ENCODE peak calls at places on chromosomes 4 and X, in four cellular contexts. One of them, this sample, is unnamed.

GRCh38 chrX:153765138-153766079 is 1.4 kb downstream of the PLXNB3 start:
- DNase-seq in RWPE2: peak
- DNase-seq in stomach: no peak
- DNase-seq in T-helper 2 cell: no peak
- DNase-seq in this sample: no peak

GRCh38 chr4:170374770-170375169 is 285.0 kb upstream of the AADAT start:
- DNase-seq in RWPE2: no peak
- DNase-seq in stomach: no peak
- DNase-seq in T-helper 2 cell: no peak
- DNase-seq in this sample: no peak

GRCh38 chrX:47484885-47485284 is 1.9 kb upstream of the ZNF41 start:
- DNase-seq in RWPE2: no peak
- DNase-seq in stomach: no peak
- DNase-seq in T-helper 2 cell: no peak
- DNase-seq in this sample: no peak

GRCh38 chr4:139902328-139903217 is 237.0 kb downstream of the MGST2 start:
- DNase-seq in RWPE2: no peak
- DNase-seq in stomach: no peak
- DNase-seq in T-helper 2 cell: no peak
- DNase-seq in this sample: no peak

GRCh38 chr4:41426523-41426922 is 111.4 kb upstream of the LIMCH1 start:
- DNase-seq in RWPE2: no peak
- DNase-seq in stomach: no peak
- DNase-seq in T-helper 2 cell: no peak
- DNase-seq in this sample: no peak

GRCh38 chr4:26028793-26029511 is 114.9 kb downstream of the SMIM20 start:
- DNase-seq in RWPE2: no peak
- DNase-seq in stomach: peak
- DNase-seq in T-helper 2 cell: peak
- DNase-seq in this sample: no peak

GRCh38 chr4:148054275-148054674 is 322.4 kb downstream of the ARHGAP10 start:
- DNase-seq in RWPE2: no peak
- DNase-seq in stomach: no peak
- DNase-seq in T-helper 2 cell: no peak
- DNase-seq in this sample: no peak

GRCh38 chrX:122591546-122591945 is 592.5 kb upstream of the GRIA3 start:
- DNase-seq in RWPE2: no peak
- DNase-seq in stomach: no peak
- DNase-seq in T-helper 2 cell: no peak
- DNase-seq in this sample: no peak

GRCh38 chr4:129218897-129219296 is 122.9 kb downstream of the C4orf33 start:
- DNase-seq in RWPE2: no peak
- DNase-seq in stomach: no peak
- DNase-seq in T-helper 2 cell: no peak
- DNase-seq in this sample: no peak

GRCh38 chr4:140094701-140095420 is 59.1 kb downstream of the MAML3 start:
- DNase-seq in RWPE2: no peak
- DNase-seq in stomach: peak
- DNase-seq in T-helper 2 cell: peak
- DNase-seq in this sample: peak

GRCh38 chr4:72352746-72353145 is 216.3 kb downstream of the ADAMTS3 start:
- DNase-seq in RWPE2: no peak
- DNase-seq in stomach: no peak
- DNase-seq in T-helper 2 cell: no peak
- DNase-seq in this sample: no peak

GRCh38 chr4:101022151-101023024 is 324.9 kb downstream of the PPP3CA start:
- DNase-seq in RWPE2: no peak
- DNase-seq in stomach: no peak
- DNase-seq in T-helper 2 cell: no peak
- DNase-seq in this sample: no peak

GRCh38 chrX:97389761-97390192 is 506.1 kb downstream of the RPA4 start:
- DNase-seq in RWPE2: no peak
- DNase-seq in stomach: no peak
- DNase-seq in T-helper 2 cell: no peak
- DNase-seq in this sample: no peak